ENCODE peak calls at places on chromosomes 6 and 20, in six cellular contexts. G is IMR-90, M is AG04450, V is GDM1, B is amygdala, C is Daoy. N is an unnamed sample.

GRCh38 chr6:13724174-13724573 is 12.5 kb upstream of the RANBP9 start:
- DNase-seq in G (no peak), M (no peak), V (peak), B (no peak), C (peak), N (no peak)

GRCh38 chr6:160667854-160668481 is 3.9 kb upstream of the LPA start:
- DNase-seq in G (no peak), M (no peak), V (no peak), B (no peak), C (peak), N (no peak)

GRCh38 chr6:45084257-45084656 is 243.9 kb upstream of the RUNX2 start:
- DNase-seq in G (no peak), M (no peak), V (no peak), B (no peak), C (no peak), N (no peak)

GRCh38 chr20:4117341-4117740 is 102.0 kb upstream of the RNF24 start:
- DNase-seq in G (no peak), M (no peak), V (no peak), B (no peak), C (no peak), N (no peak)

GRCh38 chr20:25544760-25545159 is 40.6 kb downstream of the NINL start:
- DNase-seq in G (no peak), M (no peak), V (no peak), B (no peak), C (no peak), N (no peak)

GRCh38 chr20:32976746-32977145 is 27.5 kb downstream of the SUN5 start:
- DNase-seq in G (no peak), M (no peak), V (no peak), B (no peak), C (no peak), N (no peak)

GRCh38 chr20:3262566-3262965 is 23.6 kb upstream of the SLC4A11 start:
- DNase-seq in G (peak), M (no peak), V (no peak), B (no peak), C (no peak), N (no peak)

GRCh38 chr6:63451238-63451637 is 121.0 kb upstream of the LOC128125822 start:
- DNase-seq in G (no peak), M (no peak), V (no peak), B (no peak), C (no peak), N (no peak)

GRCh38 chr6:158854214-158855101 is 35.3 kb upstream of the EZR start:
- DNase-seq in G (peak), M (no peak), V (no peak), B (no peak), C (peak), N (no peak)

GRCh38 chr6:128046033-128046432 is 145.2 kb upstream of the THEMIS start:
- DNase-seq in G (no peak), M (no peak), V (no peak), B (no peak), C (no peak), N (no peak)

GRCh38 chr6:156308604-156309003 is 468.6 kb upstream of the ARID1B start:
- DNase-seq in G (no peak), M (no peak), V (no peak), B (no peak), C (no peak), N (no peak)

GRCh38 chr6:155415953-155416352 is 39.7 kb downstream of the NOX3 start:
- DNase-seq in G (no peak), M (no peak), V (no peak), B (no peak), C (no peak), N (no peak)

GRCh38 chr6:37607949-37608348 is 89.7 kb downstream of the MDGA1 start:
- DNase-seq in G (peak), M (peak), V (no peak), B (no peak), C (no peak), N (no peak)

GRCh38 chr20:4369798-4370124 is 351.9 kb upstream of the PRND start:
- DNase-seq in G (no peak), M (no peak), V (peak), B (no peak), C (peak), N (no peak)

GRCh38 chr6:99882151-99882702 is 111.8 kb downstream of the MCHR2 start:
- DNase-seq in G (no peak), M (no peak), V (no peak), B (no peak), C (no peak), N (no peak)

GRCh38 chr6:158769228-158769627 is 49.9 kb downstream of the EZR start:
- DNase-seq in G (no peak), M (no peak), V (no peak), B (no peak), C (no peak), N (no peak)

GRCh38 chr6:81895511-81896185 is 143.2 kb upstream of the TENT5A start:
- DNase-seq in G (peak), M (peak), V (no peak), B (no peak), C (peak), N (no peak)

GRCh38 chr6:42239333-42239732 is 21.7 kb upstream of the MRPS10 start:
- DNase-seq in G (no peak), M (no peak), V (no peak), B (no peak), C (peak), N (no peak)

GRCh38 chr6:41344865-41345264 is 9.5 kb downstream of the NCR2 start:
- DNase-seq in G (no peak), M (no peak), V (no peak), B (no peak), C (no peak), N (no peak)

GRCh38 chr6:95578106-95578410 is 723 bp downstream of the MANEA start:
- DNase-seq in G (peak), M (no peak), V (peak), B (no peak), C (no peak), N (no peak)

GRCh38 chr6:159084493-159085091 is 39.8 kb upstream of the TAGAP start:
- DNase-seq in G (peak), M (no peak), V (no peak), B (no peak), C (no peak), N (no peak)

GRCh38 chr6:141562801-141563763 is 569.6 kb upstream of the GJE1 start:
- DNase-seq in G (peak), M (peak), V (peak), B (peak), C (peak), N (no peak)

GRCh38 chr6:45959534-45960195 is 56.0 kb downstream of the CLIC5 start:
- DNase-seq in G (no peak), M (no peak), V (no peak), B (no peak), C (peak), N (no peak)

GRCh38 chr20:11111191-11111590 is 437.4 kb upstream of the JAG1 start:
- DNase-seq in G (peak), M (no peak), V (no peak), B (no peak), C (peak), N (no peak)

GRCh38 chr20:45041464-45042337 is 59.2 kb downstream of the KCNS1 start:
- DNase-seq in G (peak), M (no peak), V (no peak), B (no peak), C (peak), N (no peak)

GRCh38 chr6:9140861-9141534 is 705.7 kb upstream of the SLC35B3 start:
- DNase-seq in G (peak), M (no peak), V (no peak), B (no peak), C (peak), N (no peak)

GRCh38 chr6:149761438-149761837 is 11.9 kb downstream of the PCMT1 start:
- DNase-seq in G (no peak), M (no peak), V (no peak), B (no peak), C (no peak), N (no peak)

GRCh38 chr6:21742238-21742660 is 148.7 kb downstream of the SOX4 start:
- DNase-seq in G (peak), M (peak), V (no peak), B (no peak), C (peak), N (no peak)

GRCh38 chr20:13455713-13456112 is 183.0 kb downstream of the TASP1 start:
- DNase-seq in G (peak), M (no peak), V (no peak), B (no peak), C (no peak), N (no peak)

GRCh38 chr6:19327246-19327645 is 509.9 kb upstream of the ID4 start:
- DNase-seq in G (peak), M (no peak), V (no peak), B (no peak), C (no peak), N (no peak)

GRCh38 chr6:98687776-98688175 is 146.6 kb upstream of the POU3F2 start:
- DNase-seq in G (no peak), M (no peak), V (no peak), B (no peak), C (no peak), N (no peak)

GRCh38 chr20:46174469-46175126 is 56.5 kb downstream of the CD40 start:
- DNase-seq in G (peak), M (no peak), V (peak), B (no peak), C (peak), N (peak)

GRCh38 chr6:137697267-137697938 is 169.7 kb upstream of the TNFAIP3 start:
- DNase-seq in G (peak), M (peak), V (no peak), B (no peak), C (peak), N (no peak)

N was measured in D721Med.